ENCODE peak calls at places on chromosomes 1 and 21, in four cellular contexts. A, B, K and U are unnamed samples.

GRCh38 chr1:43027977-43028376 is 69.3 kb upstream of the SLC2A1 start:
- DNase-seq in A (no peak), K (no peak), B (no peak), U (no peak)

GRCh38 chr1:242391896-242392295 is 132.6 kb downstream of the PLD5 start:
- DNase-seq in B (no peak), A (no peak), K (no peak), U (no peak)

GRCh38 chr1:36285450-36286101 is 20.6 kb upstream of the SH3D21 start:
- DNase-seq in K (peak), A (peak), B (peak), U (peak)

GRCh38 chr1:220983877-220984635 is 104.8 kb downstream of the HLX start:
- DNase-seq in B (peak), K (peak), A (no peak), U (no peak)

GRCh38 chr1:184297244-184297750 is 89.5 kb upstream of the C1orf21 start:
- DNase-seq in B (no peak), A (no peak), K (no peak), U (no peak)

GRCh38 chr1:85279463-85280080 is 3.1 kb upstream of the BCL10 start:
- DNase-seq in B (no peak), A (no peak), K (no peak), U (no peak)

GRCh38 chr1:58715108-58715507 is 15.2 kb upstream of the MYSM1 start:
- DNase-seq in B (no peak), A (no peak), K (no peak), U (no peak)

GRCh38 chr1:116208136-116208535 is 96.9 kb downstream of the MAB21L3 start:
- DNase-seq in A (no peak), B (no peak), K (no peak), U (no peak)

GRCh38 chr1:117562581-117563491 is 43.0 kb upstream of the TENT5C start:
- DNase-seq in K (no peak), B (no peak), A (no peak), U (no peak)

GRCh38 chr1:241061062-241061461 is 295.9 kb downstream of the RGS7 start:
- DNase-seq in A (no peak), K (no peak), B (no peak), U (no peak)

GRCh38 chr1:90728656-90729257 is 11.7 kb upstream of the BARHL2 start:
- DNase-seq in A (no peak), K (no peak), B (no peak), U (no peak)

GRCh38 chr1:161092621-161093028 is 3.3 kb upstream of the NECTIN4 start:
- DNase-seq in K (no peak), B (no peak), A (no peak), U (peak)

GRCh38 chr1:224585051-224585450 is 31.1 kb upstream of the CNIH3 start:
- DNase-seq in B (no peak), A (no peak), K (no peak), U (no peak)

GRCh38 chr1:10046356-10047085 is 13.8 kb downstream of the UBE4B start:
- DNase-seq in B (no peak), A (no peak), K (no peak), U (no peak)

GRCh38 chr1:170483041-170483440 is 48.9 kb upstream of the GORAB start:
- DNase-seq in B (no peak), A (no peak), K (no peak), U (no peak)

GRCh38 chr1:28971980-28972771 is 57.8 kb downstream of the EPB41 start:
- DNase-seq in A (no peak), K (no peak), B (no peak), U (no peak)

GRCh38 chr21:38841472-38841871 is 35.7 kb downstream of the ETS2 start:
- DNase-seq in A (no peak), K (no peak), B (no peak), U (no peak)

GRCh38 chr1:217482356-217483102 is 148.4 kb downstream of the GPATCH2 start:
- DNase-seq in K (no peak), B (no peak), A (peak), U (no peak)

GRCh38 chr1:6624712-6625578 is at the start of gene THAP3:
- DNase-seq in K (peak), B (peak), A (peak), U (peak)

GRCh38 chr1:63023182-63023581 is 239.2 kb downstream of the ATG4C start:
- DNase-seq in B (no peak), A (no peak), K (no peak), U (peak)

GRCh38 chr1:170410391-170411146 is 121.4 kb upstream of the GORAB start:
- DNase-seq in K (no peak), B (no peak), A (no peak), U (no peak)

GRCh38 chr1:59422921-59423575 is 126.2 kb downstream of the FGGY start:
- DNase-seq in A (no peak), B (no peak), K (peak), U (peak)

GRCh38 chr1:228459091-228459993 is 27.8 kb upstream of the RNF187 start:
- DNase-seq in A (no peak), K (peak), B (peak), U (peak)

GRCh38 chr1:167456500-167456899 is 61.8 kb downstream of the CD247 start:
- DNase-seq in K (no peak), B (no peak), A (no peak), U (no peak)

GRCh38 chr1:205444931-205445652 is 10.8 kb downstream of the BLACAT1 start:
- DNase-seq in A (no peak), B (peak), K (no peak), U (no peak)

GRCh38 chr1:192604979-192605620 is 29.5 kb downstream of the RGS1 start:
- DNase-seq in K (no peak), A (peak), B (no peak), U (no peak)

GRCh38 chr1:41574842-41575241 is 90.4 kb upstream of the EDN2 start:
- DNase-seq in B (no peak), K (no peak), A (peak), U (no peak)
- TF ChIP-seq NFIC in B (no peak), K (no peak), A (no peak), U (no peak)

DNA sequence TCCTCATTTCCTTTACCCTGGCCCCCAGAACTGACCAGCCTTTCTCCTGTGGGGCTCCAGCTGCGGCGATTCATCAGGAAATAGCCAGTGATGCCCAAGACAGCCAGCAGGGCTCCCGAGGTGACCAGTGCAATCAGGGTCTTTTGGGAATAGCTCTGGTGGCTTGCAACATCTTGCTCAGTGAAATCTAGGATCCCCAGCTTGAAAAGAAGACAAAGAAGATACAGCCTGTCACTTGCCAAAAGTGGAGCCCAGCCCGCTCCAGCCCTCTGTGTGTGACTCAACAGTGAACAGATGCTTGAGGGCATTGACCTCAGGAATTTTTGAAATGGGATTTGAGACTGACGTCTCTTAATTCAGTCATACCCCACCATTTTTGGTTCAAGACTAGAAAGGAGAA is 22.3 kb downstream of the CD34 start:
- DNase-seq in K (no peak), B (no peak), A (no peak), U (no peak)
- H2AFZ ChIP-seq in K (no peak), B (peak), A (no peak), U (no peak)

DNA sequence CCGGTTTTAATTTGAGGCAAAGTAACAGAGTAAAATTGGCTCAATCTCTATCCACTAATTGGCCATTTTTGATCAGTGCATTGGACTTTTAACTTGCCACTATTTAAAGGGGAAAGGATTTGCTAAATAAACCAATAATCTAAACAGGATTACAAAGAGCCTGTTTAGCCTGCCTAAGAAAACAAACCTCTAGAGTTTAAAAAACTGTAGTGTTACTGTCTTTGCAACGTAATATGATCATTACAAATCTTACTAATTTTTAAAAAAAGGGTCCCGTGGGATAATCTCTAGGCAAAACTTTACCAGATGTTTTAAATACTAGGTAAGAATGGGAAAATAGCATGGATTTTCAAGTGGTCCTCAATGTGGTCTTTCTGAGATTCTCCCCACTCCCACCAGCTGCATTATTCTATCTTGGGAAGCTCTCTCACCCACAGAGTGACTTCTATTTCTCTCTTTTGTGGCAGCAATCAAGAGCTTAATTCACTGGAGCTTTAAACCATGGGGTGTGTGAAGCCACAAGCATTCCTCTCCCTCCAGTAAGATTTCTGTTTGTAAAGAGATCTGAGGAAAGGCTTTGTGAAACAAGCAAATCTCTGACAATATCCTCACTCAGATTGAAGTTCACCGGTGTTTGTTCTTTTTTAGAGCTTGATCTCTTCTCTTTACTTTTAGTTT is 132.4 kb downstream of the TLR5 start:
- DNase-seq in B (no peak), K (peak), A (no peak), U (no peak)
- TF ChIP-seq NFIC in B (no peak), K (no peak), A (no peak), U (no peak)

GRCh38 chr1:178438432-178438831 is 58.3 kb downstream of the CLEC20A start:
- DNase-seq in K (no peak), B (no peak), A (no peak), U (no peak)

GRCh38 chr1:178436899-178437298 is 59.9 kb downstream of the CLEC20A start:
- DNase-seq in B (no peak), K (no peak), A (no peak), U (no peak)

GRCh38 chr1:178434360-178434759 is 62.4 kb downstream of the CLEC20A start:
- DNase-seq in K (no peak), A (no peak), B (no peak), U (no peak)

GRCh38 chr1:178434899-178435298 is 61.9 kb downstream of the CLEC20A start:
- DNase-seq in K (no peak), A (no peak), B (no peak), U (no peak)
- H2AFZ ChIP-seq in K (no peak), A (no peak), B (no peak), U (no peak)

DNA sequence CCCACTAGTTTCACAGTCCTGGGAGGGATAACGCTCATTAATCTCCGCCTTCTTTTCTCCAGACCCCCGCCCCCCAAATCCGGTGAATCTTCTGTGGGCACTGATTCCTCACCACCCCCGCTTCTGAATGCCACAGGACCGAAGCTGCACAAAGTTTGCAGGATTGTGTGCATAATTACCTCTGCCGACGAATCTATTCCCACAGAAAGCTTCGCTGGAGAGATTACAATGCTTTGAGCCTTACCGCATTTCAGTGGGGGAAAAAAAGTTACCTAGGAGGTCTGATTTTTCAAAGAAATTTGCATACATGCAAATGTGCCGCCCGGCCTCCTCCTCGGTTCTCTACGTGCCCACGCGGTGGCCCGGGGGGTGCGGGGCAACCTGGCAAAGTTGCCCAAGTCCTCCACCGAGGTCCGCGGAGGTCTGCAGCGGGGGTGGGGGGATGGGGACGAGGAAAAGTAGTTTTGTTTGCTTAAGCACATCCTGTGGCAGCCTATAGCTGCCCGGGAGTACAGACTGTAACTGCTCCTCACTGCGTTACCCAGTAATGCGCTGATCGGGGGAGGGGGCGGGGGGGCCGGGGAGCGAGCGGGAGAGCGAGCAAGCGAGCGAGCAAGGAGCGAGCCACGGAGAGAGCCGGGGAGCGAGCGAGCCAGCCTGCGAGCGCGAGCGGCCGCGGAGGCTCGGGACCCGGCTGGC is 575 bp upstream of the NFIA start:
- DNase-seq in A (no peak), B (peak), K (peak), U (peak)
- TF ChIP-seq NFIC in A (no peak), B (no peak), K (no peak), U (no peak)

GRCh38 chr1:230044729-230045128 is 22.3 kb upstream of the GALNT2 start:
- DNase-seq in B (no peak), A (no peak), K (no peak), U (no peak)
- H2AFZ ChIP-seq in B (no peak), A (no peak), K (no peak), U (no peak)

GRCh38 chr1:34831721-34832246 is 27.8 kb downstream of the SMIM12 start:
- DNase-seq in B (no peak), K (no peak), A (no peak), U (peak)
- TF ChIP-seq NFIC in B (no peak), K (no peak), A (no peak), U (no peak)

GRCh38 chr21:42809171-42809570 is 70.2 kb downstream of the WDR4 start:
- DNase-seq in B (no peak), A (no peak), K (no peak), U (no peak)

GRCh38 chr21:42809577-42810440 is 69.5 kb downstream of the WDR4 start:
- DNase-seq in B (no peak), A (no peak), K (no peak), U (no peak)

GRCh38 chr21:42811960-42812359 is 67.4 kb downstream of the WDR4 start:
- DNase-seq in K (no peak), B (no peak), A (no peak), U (no peak)

GRCh38 chr21:42806489-42807140 is 72.7 kb downstream of the WDR4 start:
- DNase-seq in K (no peak), A (no peak), B (no peak), U (no peak)

GRCh38 chr21:42807938-42808613 is 71.3 kb downstream of the WDR4 start:
- DNase-seq in A (no peak), B (no peak), K (no peak), U (no peak)
- H2AFZ ChIP-seq in A (no peak), B (no peak), K (no peak), U (no peak)

GRCh38 chr1:94864821-94865220 is 44.7 kb downstream of the SLC44A3 start:
- DNase-seq in K (no peak), A (no peak), B (no peak), U (no peak)
- TF ChIP-seq NFIC in K (no peak), A (no peak), B (no peak), U (no peak)

DNA sequence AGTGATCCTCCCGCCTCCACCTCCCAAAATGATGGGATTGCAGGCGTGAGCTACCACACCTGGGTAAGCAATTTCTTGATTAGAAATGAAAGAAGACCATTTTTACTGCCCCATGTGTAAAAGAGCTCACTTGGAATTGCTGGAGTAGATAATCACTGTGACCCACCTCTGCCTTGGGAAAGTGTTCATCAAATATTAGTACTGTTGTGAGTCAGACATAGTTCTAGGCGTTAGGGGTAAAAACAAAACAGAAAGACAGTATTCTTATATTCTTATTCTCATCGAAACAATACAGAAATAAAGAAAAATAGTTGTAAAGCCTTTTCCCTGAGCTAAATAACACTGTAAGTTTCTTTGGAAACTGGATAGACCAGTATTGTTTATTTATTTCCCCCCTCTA is 36.2 kb downstream of the CELF3 start:
- DNase-seq in B (no peak), K (no peak), A (no peak), U (no peak)
- H2AFZ ChIP-seq in B (no peak), K (no peak), A (no peak), U (peak)